ENCODE peak calls at places on chromosomes 12 and 14, in nine cellular contexts. One of them, this sample, is unnamed.

GRCh38 chr12:119340604-119341003 is 6.1 kb downstream of the CCDC60 start:
- DNase-seq in MCF 10A: no peak
- DNase-seq in Calu3: no peak
- DNase-seq in HCT116: no peak
- DNase-seq in AG10803: no peak
- DNase-seq in bronchial epithelial cell: no peak
- DNase-seq in body of pancreas: no peak
- DNase-seq in IMR-90: no peak
- DNase-seq in ovary: no peak
- DNase-seq in this sample: no peak

GRCh38 chr12:42270596-42270995 is 32.5 kb upstream of the YAF2 start:
- DNase-seq in MCF 10A: no peak
- DNase-seq in Calu3: no peak
- DNase-seq in HCT116: no peak
- DNase-seq in AG10803: no peak
- DNase-seq in bronchial epithelial cell: no peak
- DNase-seq in body of pancreas: no peak
- DNase-seq in IMR-90: no peak
- DNase-seq in ovary: no peak
- DNase-seq in this sample: no peak

GRCh38 chr14:91402278-91403068 is 15.1 kb downstream of the CCDC88C start:
- DNase-seq in MCF 10A: no peak
- DNase-seq in Calu3: peak
- DNase-seq in HCT116: no peak
- DNase-seq in AG10803: no peak
- DNase-seq in bronchial epithelial cell: no peak
- DNase-seq in body of pancreas: peak
- DNase-seq in IMR-90: no peak
- DNase-seq in ovary: no peak
- DNase-seq in this sample: no peak

GRCh38 chr14:106530423-106531107 is 1004.2 kb downstream of the TMEM121 start:
- DNase-seq in MCF 10A: no peak
- DNase-seq in Calu3: no peak
- DNase-seq in HCT116: no peak
- DNase-seq in AG10803: no peak
- DNase-seq in bronchial epithelial cell: no peak
- DNase-seq in body of pancreas: no peak
- DNase-seq in IMR-90: no peak
- DNase-seq in ovary: no peak
- DNase-seq in this sample: no peak

GRCh38 chr14:69079188-69079742 is 73.7 kb downstream of the DCAF5 start:
- DNase-seq in MCF 10A: no peak
- DNase-seq in Calu3: peak
- DNase-seq in HCT116: no peak
- DNase-seq in AG10803: peak
- DNase-seq in bronchial epithelial cell: peak
- DNase-seq in body of pancreas: peak
- DNase-seq in IMR-90: peak
- DNase-seq in ovary: no peak
- DNase-seq in this sample: peak

GRCh38 chr12:82745062-82745461 is 58.4 kb downstream of the TMTC2 start:
- DNase-seq in MCF 10A: no peak
- DNase-seq in Calu3: no peak
- DNase-seq in HCT116: no peak
- DNase-seq in AG10803: no peak
- DNase-seq in bronchial epithelial cell: no peak
- DNase-seq in body of pancreas: no peak
- DNase-seq in IMR-90: no peak
- DNase-seq in ovary: no peak
- DNase-seq in this sample: no peak

GRCh38 chr12:20646239-20646827 is 48.8 kb upstream of the SLCO1C1 start:
- DNase-seq in MCF 10A: peak
- DNase-seq in Calu3: no peak
- DNase-seq in HCT116: peak
- DNase-seq in AG10803: peak
- DNase-seq in bronchial epithelial cell: peak
- DNase-seq in body of pancreas: no peak
- DNase-seq in IMR-90: peak
- DNase-seq in ovary: no peak
- DNase-seq in this sample: peak

GRCh38 chr12:68121143-68121542 is 38.4 kb downstream of the IFNG start:
- DNase-seq in MCF 10A: no peak
- DNase-seq in Calu3: no peak
- DNase-seq in HCT116: no peak
- DNase-seq in AG10803: no peak
- DNase-seq in bronchial epithelial cell: no peak
- DNase-seq in body of pancreas: no peak
- DNase-seq in IMR-90: no peak
- DNase-seq in ovary: no peak
- DNase-seq in this sample: no peak

GRCh38 chr12:47397664-47398281 is 308.1 kb downstream of the RPAP3 start:
- DNase-seq in MCF 10A: peak
- DNase-seq in Calu3: peak
- DNase-seq in HCT116: peak
- DNase-seq in AG10803: peak
- DNase-seq in bronchial epithelial cell: peak
- DNase-seq in body of pancreas: peak
- DNase-seq in IMR-90: peak
- DNase-seq in ovary: no peak
- DNase-seq in this sample: peak
- TF ChIP-seq CTCF in MCF 10A: peak
- TF ChIP-seq CTCF in Calu3: no peak
- TF ChIP-seq CTCF in HCT116: peak
- TF ChIP-seq CTCF in AG10803: peak
- TF ChIP-seq CTCF in bronchial epithelial cell: peak
- TF ChIP-seq CTCF in body of pancreas: peak
- TF ChIP-seq CTCF in IMR-90: peak
- TF ChIP-seq CTCF in ovary: no peak
- TF ChIP-seq CTCF in this sample: peak

GRCh38 chr14:32514236-32514635 is 185.1 kb downstream of the AKAP6 start:
- DNase-seq in MCF 10A: no peak
- DNase-seq in Calu3: no peak
- DNase-seq in HCT116: no peak
- DNase-seq in AG10803: no peak
- DNase-seq in bronchial epithelial cell: peak
- DNase-seq in body of pancreas: no peak
- DNase-seq in IMR-90: peak
- DNase-seq in ovary: no peak
- DNase-seq in this sample: peak

GRCh38 chr14:32512813-32513212 is 183.7 kb downstream of the AKAP6 start:
- DNase-seq in MCF 10A: peak
- DNase-seq in Calu3: no peak
- DNase-seq in HCT116: no peak
- DNase-seq in AG10803: peak
- DNase-seq in bronchial epithelial cell: no peak
- DNase-seq in body of pancreas: no peak
- DNase-seq in IMR-90: no peak
- DNase-seq in ovary: no peak
- DNase-seq in this sample: no peak

GRCh38 chr14:32510815-32511214 is 181.7 kb downstream of the AKAP6 start:
- DNase-seq in MCF 10A: no peak
- DNase-seq in Calu3: no peak
- DNase-seq in HCT116: no peak
- DNase-seq in AG10803: no peak
- DNase-seq in bronchial epithelial cell: no peak
- DNase-seq in body of pancreas: no peak
- DNase-seq in IMR-90: no peak
- DNase-seq in ovary: no peak
- DNase-seq in this sample: no peak

GRCh38 chr14:32512348-32512747 is 183.2 kb downstream of the AKAP6 start:
- DNase-seq in MCF 10A: no peak
- DNase-seq in Calu3: no peak
- DNase-seq in HCT116: no peak
- DNase-seq in AG10803: no peak
- DNase-seq in bronchial epithelial cell: no peak
- DNase-seq in body of pancreas: no peak
- DNase-seq in IMR-90: no peak
- DNase-seq in ovary: no peak
- DNase-seq in this sample: no peak

DNA sequence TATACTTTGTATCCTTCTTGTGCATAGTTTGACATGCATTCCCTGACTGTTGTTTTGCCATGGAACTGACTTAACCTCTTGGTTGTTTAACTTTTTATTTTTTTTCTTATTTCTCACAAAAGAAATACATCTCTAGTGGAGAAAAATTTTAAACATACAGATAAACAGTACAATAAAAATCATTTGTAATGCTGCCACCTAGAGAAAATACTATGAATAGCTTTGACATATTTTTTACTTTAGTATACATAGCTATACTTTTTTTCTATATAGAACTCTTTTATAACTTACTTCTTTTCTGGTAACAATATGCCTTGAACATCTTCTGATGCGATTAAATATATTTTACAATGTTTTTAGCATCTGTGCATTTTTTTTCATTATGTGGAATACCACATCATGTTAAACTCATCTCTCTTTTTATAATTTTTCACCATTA is 184.5 kb downstream of the AKAP6 start:
- DNase-seq in MCF 10A: peak
- DNase-seq in Calu3: no peak
- DNase-seq in HCT116: no peak
- DNase-seq in AG10803: peak
- DNase-seq in bronchial epithelial cell: peak
- DNase-seq in body of pancreas: no peak
- DNase-seq in IMR-90: peak
- DNase-seq in ovary: no peak
- DNase-seq in this sample: no peak
- TF ChIP-seq CTCF in MCF 10A: peak
- TF ChIP-seq CTCF in Calu3: no peak
- TF ChIP-seq CTCF in HCT116: peak
- TF ChIP-seq CTCF in AG10803: peak
- TF ChIP-seq CTCF in bronchial epithelial cell: peak
- TF ChIP-seq CTCF in body of pancreas: no peak
- TF ChIP-seq CTCF in IMR-90: peak
- TF ChIP-seq CTCF in ovary: no peak
- TF ChIP-seq CTCF in this sample: peak

GRCh38 chr14:76866469-76866868 is 40.3 kb downstream of the LRRC74A start:
- DNase-seq in MCF 10A: no peak
- DNase-seq in Calu3: no peak
- DNase-seq in HCT116: no peak
- DNase-seq in AG10803: no peak
- DNase-seq in bronchial epithelial cell: no peak
- DNase-seq in body of pancreas: no peak
- DNase-seq in IMR-90: no peak
- DNase-seq in ovary: no peak
- DNase-seq in this sample: no peak

GRCh38 chr14:76867536-76868452 is 41.6 kb downstream of the LRRC74A start:
- DNase-seq in MCF 10A: no peak
- DNase-seq in Calu3: no peak
- DNase-seq in HCT116: no peak
- DNase-seq in AG10803: no peak
- DNase-seq in bronchial epithelial cell: no peak
- DNase-seq in body of pancreas: peak
- DNase-seq in IMR-90: no peak
- DNase-seq in ovary: no peak
- DNase-seq in this sample: no peak

GRCh38 chr14:76868453-76869170 is 42.4 kb downstream of the LRRC74A start:
- DNase-seq in MCF 10A: no peak
- DNase-seq in Calu3: no peak
- DNase-seq in HCT116: no peak
- DNase-seq in AG10803: no peak
- DNase-seq in bronchial epithelial cell: no peak
- DNase-seq in body of pancreas: no peak
- DNase-seq in IMR-90: no peak
- DNase-seq in ovary: no peak
- DNase-seq in this sample: no peak

GRCh38 chr14:76872796-76873432 is 46.7 kb downstream of the LRRC74A start:
- DNase-seq in MCF 10A: peak
- DNase-seq in Calu3: peak
- DNase-seq in HCT116: no peak
- DNase-seq in AG10803: peak
- DNase-seq in bronchial epithelial cell: peak
- DNase-seq in body of pancreas: peak
- DNase-seq in IMR-90: peak
- DNase-seq in ovary: peak
- DNase-seq in this sample: no peak

DNA sequence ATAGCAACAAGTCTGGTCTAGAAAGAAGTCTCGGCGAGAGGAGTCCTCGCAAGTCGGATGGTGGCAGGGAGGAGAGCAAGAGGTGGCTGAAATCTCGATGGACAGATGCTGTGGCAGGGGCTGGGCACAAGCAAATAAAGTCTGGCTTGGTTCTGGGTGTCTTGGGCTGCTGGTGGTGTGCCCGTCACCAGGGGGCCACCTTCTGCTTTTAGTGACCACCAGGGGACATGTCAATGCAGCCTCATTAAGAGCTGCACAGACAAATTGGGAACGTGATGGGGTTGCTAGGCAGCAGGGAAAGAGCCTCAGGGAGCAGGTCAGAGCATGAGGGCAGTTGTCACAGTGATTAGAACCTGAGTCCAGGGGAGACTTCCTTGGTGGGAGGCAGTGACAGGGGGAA is 43.9 kb downstream of the LRRC74A start:
- DNase-seq in MCF 10A: peak
- DNase-seq in Calu3: peak
- DNase-seq in HCT116: no peak
- DNase-seq in AG10803: no peak
- DNase-seq in bronchial epithelial cell: no peak
- DNase-seq in body of pancreas: peak
- DNase-seq in IMR-90: no peak
- DNase-seq in ovary: no peak
- DNase-seq in this sample: no peak
- TF ChIP-seq CTCF in MCF 10A: no peak
- TF ChIP-seq CTCF in Calu3: peak
- TF ChIP-seq CTCF in HCT116: peak
- TF ChIP-seq CTCF in AG10803: peak
- TF ChIP-seq CTCF in bronchial epithelial cell: no peak
- TF ChIP-seq CTCF in body of pancreas: no peak
- TF ChIP-seq CTCF in IMR-90: peak
- TF ChIP-seq CTCF in ovary: no peak
- TF ChIP-seq CTCF in this sample: no peak

GRCh38 chr12:39235990-39236767 is 206.7 kb downstream of the KIF21A start:
- DNase-seq in MCF 10A: peak
- DNase-seq in Calu3: no peak
- DNase-seq in HCT116: no peak
- DNase-seq in AG10803: no peak
- DNase-seq in bronchial epithelial cell: peak
- DNase-seq in body of pancreas: no peak
- DNase-seq in IMR-90: no peak
- DNase-seq in ovary: no peak
- DNase-seq in this sample: no peak

GRCh38 chr12:39239484-39240143 is 203.3 kb downstream of the KIF21A start:
- DNase-seq in MCF 10A: no peak
- DNase-seq in Calu3: no peak
- DNase-seq in HCT116: no peak
- DNase-seq in AG10803: no peak
- DNase-seq in bronchial epithelial cell: peak
- DNase-seq in body of pancreas: no peak
- DNase-seq in IMR-90: no peak
- DNase-seq in ovary: no peak
- DNase-seq in this sample: no peak

GRCh38 chr12:39240573-39240972 is 202.3 kb downstream of the KIF21A start:
- DNase-seq in MCF 10A: no peak
- DNase-seq in Calu3: no peak
- DNase-seq in HCT116: no peak
- DNase-seq in AG10803: no peak
- DNase-seq in bronchial epithelial cell: no peak
- DNase-seq in body of pancreas: no peak
- DNase-seq in IMR-90: no peak
- DNase-seq in ovary: no peak
- DNase-seq in this sample: no peak

GRCh38 chr12:39236994-39237393 is 205.9 kb downstream of the KIF21A start:
- DNase-seq in MCF 10A: peak
- DNase-seq in Calu3: no peak
- DNase-seq in HCT116: no peak
- DNase-seq in AG10803: peak
- DNase-seq in bronchial epithelial cell: peak
- DNase-seq in body of pancreas: peak
- DNase-seq in IMR-90: no peak
- DNase-seq in ovary: no peak
- DNase-seq in this sample: peak

GRCh38 chr12:39240144-39240486 is 202.8 kb downstream of the KIF21A start:
- DNase-seq in MCF 10A: no peak
- DNase-seq in Calu3: no peak
- DNase-seq in HCT116: no peak
- DNase-seq in AG10803: no peak
- DNase-seq in bronchial epithelial cell: no peak
- DNase-seq in body of pancreas: no peak
- DNase-seq in IMR-90: no peak
- DNase-seq in ovary: no peak
- DNase-seq in this sample: no peak
- TF ChIP-seq CTCF in MCF 10A: no peak
- TF ChIP-seq CTCF in Calu3: no peak
- TF ChIP-seq CTCF in HCT116: no peak
- TF ChIP-seq CTCF in AG10803: no peak
- TF ChIP-seq CTCF in bronchial epithelial cell: no peak
- TF ChIP-seq CTCF in body of pancreas: no peak
- TF ChIP-seq CTCF in IMR-90: no peak
- TF ChIP-seq CTCF in ovary: no peak
- TF ChIP-seq CTCF in this sample: no peak